ENCODE peak calls at places on chromosomes 7 and 10, in ten cellular contexts. P is stomach, W is astrocyte, S is spleen, Q is upper lobe of right lung, D is neural progenitor cell, B is IMR-90, U is mucosa of descending colon, J is fibroblast of lung, I is brain microvascular endothelial cell. Y is an unnamed sample.

GRCh38 chr10:78302739-78302988 is 269.0 kb downstream of the RPS24 start:
- DNase-seq in P (no peak), U (no peak), I (no peak), J (no peak), Q (no peak), W (no peak), B (no peak), S (no peak), D (no peak), Y (no peak)

GRCh38 chr7:5426226-5426475 is 2.5 kb upstream of the TNRC18 start:
- DNase-seq in P (no peak), W (peak; percentile 62), U (no peak), B (peak; percentile 66), S (no peak), J (peak; percentile 63), I (peak; percentile 45), D (no peak), Q (no peak), Y (no peak)

GRCh38 chr7:101746311-101746710 is 71.1 kb upstream of the CUX1 start:
- DNase-seq in Q (no peak), S (no peak), P (no peak), W (no peak), D (no peak), J (no peak), I (no peak), U (no peak), B (no peak), Y (no peak)

GRCh38 chr7:13132314-13132713 is 444.9 kb downstream of the ARL4A start:
- DNase-seq in W (no peak), S (no peak), P (no peak), I (no peak), J (peak; percentile 37), Q (no peak), D (no peak), U (no peak), B (no peak), Y (no peak)

GRCh38 chr10:89352039-89352597 is 24.3 kb downstream of the IFIT3 start:
- DNase-seq in B (peak; percentile 98), I (peak; percentile 93), W (peak; percentile 98), U (no peak), S (no peak), D (no peak), P (peak; percentile 63), J (peak; percentile 99), Q (no peak), Y (peak; percentile 99)

GRCh38 chr7:90212149-90212495 is 582 bp downstream of the STEAP2 start:
- DNase-seq in W (no peak), U (no peak), Q (no peak), I (no peak), P (no peak), S (no peak), B (no peak), D (no peak), J (no peak), Y (no peak)

GRCh38 chr10:28523725-28524252 is 9.1 kb upstream of the WAC start:
- DNase-seq in B (no peak), J (no peak), S (no peak), W (no peak), D (no peak), Q (no peak), I (no peak), P (no peak), U (no peak), Y (no peak)

GRCh38 chr10:10824611-10825148 is 193.0 kb upstream of the CELF2 start:
- DNase-seq in U (no peak), W (peak; percentile 94), J (peak; percentile 94), D (no peak), S (no peak), Q (no peak), B (peak; percentile 93), I (peak; percentile 92), P (no peak), Y (peak; percentile 87)

GRCh38 chr10:111207525-111207924 is 130.7 kb downstream of the ADRA2A start:
- DNase-seq in B (no peak), S (no peak), I (no peak), Q (no peak), U (peak; percentile 62), P (peak; percentile 50), W (no peak), J (no peak), D (peak; percentile 8), Y (no peak)

GRCh38 chr10:123140164-123140982 is 4.6 kb downstream of the HMX3 start:
- DNase-seq in U (no peak), I (no peak), B (no peak), P (no peak), D (peak; percentile 82), W (no peak), Q (no peak), J (no peak), S (no peak), Y (no peak)
- H3K4me3 ChIP-seq in U (no peak overlapping the region), I (no peak overlapping the region), B (no peak overlapping the region), P (no peak overlapping the region), D (peak overlapping the region; percentile 29), W (no peak overlapping the region), Q (no peak overlapping the region), J (no peak overlapping the region), S (no peak overlapping the region), Y (no peak overlapping the region)

GRCh38 chr7:96188623-96188991 is 133.3 kb downstream of the SLC25A13 start:
- DNase-seq in P (no peak), D (no peak), S (no peak), B (peak; percentile 11), U (no peak), I (peak; percentile 2), J (peak; percentile 14), Q (no peak), W (peak; percentile 43), Y (no peak)
- H3K36me3 ChIP-seq in P (peaks cover 5% of the 10 kb centered on the region), D (peaks cover 5% of the 10 kb centered on the region), S (peaks cover 54% of the 10 kb centered on the region), B (peaks cover 2% of the 10 kb centered on the region), U (no peaks in the 10 kb centered on the region), I (peaks cover 4% of the 10 kb centered on the region), J (peaks cover 1% of the 10 kb centered on the region), Q (peaks cover 53% of the 10 kb centered on the region), W (peaks cover 2% of the 10 kb centered on the region), Y (no peaks in the 10 kb centered on the region)

DNA sequence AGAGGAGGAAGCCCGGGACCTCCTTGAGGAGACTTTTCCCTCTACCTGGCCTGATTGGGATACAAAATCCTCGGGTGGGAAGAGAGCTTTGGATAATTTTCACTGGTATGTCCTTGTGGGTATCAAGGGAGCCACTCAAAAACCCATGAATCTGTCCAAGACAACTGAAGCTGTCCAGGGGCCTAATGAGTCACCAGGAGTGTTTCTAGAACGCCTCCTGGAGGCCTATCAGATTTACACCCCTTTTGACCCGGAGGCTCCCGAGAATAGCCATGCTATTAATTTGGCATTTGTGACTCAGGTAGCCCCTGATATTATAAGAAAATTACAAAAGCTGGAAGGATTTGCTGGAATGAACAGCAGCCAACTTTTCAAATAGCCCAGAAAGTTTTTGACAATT is 38.6 kb downstream of the ZNF25 start:
- DNase-seq in Q (no peak), D (no peak), J (no peak), B (no peak), S (no peak), W (no peak), P (no peak), I (no peak), U (no peak), Y (no peak)
- TF ChIP-seq CTCF in Q (no peak), D (no peak), J (no peak), B (no peak), S (no peak), W (no peak), P (no peak), I (no peak), U (no peak), Y (no peak)

GRCh38 chr10:70255329-70256299 is 22.4 kb upstream of the PPA1 start:
- DNase-seq in Q (no peak), S (no peak), J (no peak), U (peak; percentile 71), I (no peak), D (no peak), P (no peak), W (peak; percentile 77), B (no peak), Y (no peak)
- H3K4me3 ChIP-seq in Q (peak overlapping the region; percentile 16), S (peak overlapping the region; percentile 18), J (no peak overlapping the region), U (no peak overlapping the region), I (peak overlapping the region; percentile 20), D (no peak overlapping the region), P (peak overlapping the region; percentile 24), W (peak overlapping the region; percentile 28), B (no peak overlapping the region), Y (no peak overlapping the region)

GRCh38 chr10:68346774-68347173 is 14.0 kb upstream of the PBLD start:
- DNase-seq in W (no peak), P (no peak), B (no peak), S (no peak), I (no peak), U (no peak), J (no peak), D (no peak), Q (no peak), Y (no peak)
- H3K36me3 ChIP-seq in W (peaks cover 32% of the 10 kb centered on the region), P (peaks cover 45% of the 10 kb centered on the region), B (peaks cover 26% of the 10 kb centered on the region), S (peaks cover 62% of the 10 kb centered on the region), I (peaks cover 40% of the 10 kb centered on the region), U (no peaks in the 10 kb centered on the region), J (peaks cover 10% of the 10 kb centered on the region), D (peaks cover 24% of the 10 kb centered on the region), Q (peaks cover 84% of the 10 kb centered on the region), Y (peaks cover under 1% of the 10 kb centered on the region)

GRCh38 chr10:131310054-131310903 is 1.2 kb downstream of the TCERG1L start:
- DNase-seq in U (no peak), Q (no peak), S (no peak), I (no peak), P (no peak), J (peak; percentile 0), D (no peak), W (no peak), B (no peak), Y (no peak)
- TF ChIP-seq CTCF in U (no peak), Q (peak; percentile 22), S (no peak), I (no peak), P (no peak), J (no peak), D (peak; percentile 55), W (peak; percentile 28), B (peak; percentile 13), Y (peak; percentile 3)

DNA sequence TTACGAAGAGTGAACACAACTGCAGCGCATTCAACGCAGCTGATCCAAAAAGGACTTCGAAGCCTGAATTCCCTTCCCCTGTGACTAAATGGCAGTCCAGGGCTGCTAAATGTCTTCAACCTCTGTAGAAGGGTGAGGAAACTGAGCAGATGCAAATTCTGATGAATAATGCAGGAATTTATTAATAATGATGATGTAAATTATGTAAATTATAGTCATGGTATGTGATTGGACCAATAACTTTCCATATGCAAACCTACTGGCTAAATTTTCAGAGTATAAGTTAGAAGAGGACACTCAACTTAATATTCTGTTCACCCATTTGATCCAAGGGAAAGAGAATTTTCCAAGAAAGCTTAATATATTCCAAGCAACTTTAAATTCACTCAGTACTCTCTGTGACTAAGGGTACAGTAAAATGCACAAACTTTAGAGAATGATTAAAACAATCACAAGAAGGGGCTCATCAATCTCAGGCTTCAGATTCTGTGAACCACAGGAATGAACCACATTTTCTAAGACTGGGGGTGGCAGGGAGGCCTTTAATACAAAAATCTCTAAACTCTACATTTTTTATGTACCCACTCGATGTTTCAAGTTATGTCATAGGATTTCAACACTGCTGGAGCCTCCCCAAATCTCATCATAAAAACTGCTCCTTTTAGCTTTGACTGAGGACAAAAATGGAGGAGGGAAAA is 3.5 kb downstream of the FGFR2 start:
- DNase-seq in U (no peak), W (peak; percentile 75), P (no peak), S (no peak), J (no peak), I (no peak), Q (no peak), B (no peak), D (no peak), Y (peak; percentile 16)
- H3K4me3 ChIP-seq in U (no peak overlapping the region), W (no peak overlapping the region), P (no peak overlapping the region), S (no peak overlapping the region), J (no peak overlapping the region), I (no peak overlapping the region), Q (no peak overlapping the region), B (no peak overlapping the region), D (peak overlapping the region; percentile 82), Y (no peak overlapping the region)